ENCODE peak calls at places on chromosomes 16 and 17, in five cellular contexts. One of them, this sample, is unnamed. For H3K27me3 and H3K4me1, the result is how much of the 10 kb centered on the place peaks cover.

GRCh38 chr17:39399792-39400191 is 1.6 kb downstream of the FBXL20 start:
- DNase-seq in uterus: no peak
- DNase-seq in endothelial cell of umbilical vein: no peak
- DNase-seq in IMR-90: no peak
- DNase-seq in heart left ventricle: no peak
- DNase-seq in this sample: no peak

GRCh38 chr16:58031016-58031800 is 5.7 kb downstream of the MMP15 start:
- DNase-seq in uterus: no peak
- DNase-seq in endothelial cell of umbilical vein: no peak
- DNase-seq in IMR-90: no peak
- DNase-seq in heart left ventricle: no peak
- DNase-seq in this sample: no peak

GRCh38 chr17:44556854-44557606 is at the start of gene FZD2:
- DNase-seq in uterus: peak
- DNase-seq in endothelial cell of umbilical vein: peak
- DNase-seq in IMR-90: peak
- DNase-seq in heart left ventricle: peak
- DNase-seq in this sample: peak

GRCh38 chr16:10971560-10971961 is 27.2 kb downstream of the CLEC16A start:
- DNase-seq in uterus: peak
- DNase-seq in endothelial cell of umbilical vein: peak
- DNase-seq in IMR-90: peak
- DNase-seq in heart left ventricle: peak
- DNase-seq in this sample: no peak

GRCh38 chr17:8791910-8792270 is 7.3 kb downstream of the MFSD6L start:
- DNase-seq in uterus: no peak
- DNase-seq in endothelial cell of umbilical vein: peak
- DNase-seq in IMR-90: peak
- DNase-seq in heart left ventricle: no peak
- DNase-seq in this sample: no peak

GRCh38 chr16:21628772-21629171 is 23.6 kb downstream of the IGSF6 start:
- DNase-seq in uterus: no peak
- DNase-seq in endothelial cell of umbilical vein: no peak
- DNase-seq in IMR-90: peak
- DNase-seq in heart left ventricle: no peak
- DNase-seq in this sample: no peak

GRCh38 chr16:12178251-12178990 is 201.9 kb downstream of the SNX29 start:
- DNase-seq in uterus: peak
- DNase-seq in endothelial cell of umbilical vein: no peak
- DNase-seq in IMR-90: peak
- DNase-seq in heart left ventricle: peak
- DNase-seq in this sample: no peak

GRCh38 chr17:20916383-20916782 is 126.4 kb downstream of the USP22 start:
- DNase-seq in uterus: no peak
- DNase-seq in endothelial cell of umbilical vein: no peak
- DNase-seq in IMR-90: no peak
- DNase-seq in heart left ventricle: no peak
- DNase-seq in this sample: no peak

GRCh38 chr17:10197721-10198508 is 491 bp downstream of the GAS7 start:
- DNase-seq in uterus: no peak
- DNase-seq in endothelial cell of umbilical vein: no peak
- DNase-seq in IMR-90: no peak
- DNase-seq in heart left ventricle: no peak
- DNase-seq in this sample: peak

GRCh38 chr16:2027024-2028010 is 615 bp downstream of the NHERF2 start:
- DNase-seq in uterus: no peak
- DNase-seq in endothelial cell of umbilical vein: peak
- DNase-seq in IMR-90: peak
- DNase-seq in heart left ventricle: peak
- DNase-seq in this sample: peak

GRCh38 chr17:2040219-2040827 is 1.5 kb upstream of the OVCA2 start:
- DNase-seq in uterus: no peak
- DNase-seq in endothelial cell of umbilical vein: no peak
- DNase-seq in IMR-90: no peak
- DNase-seq in heart left ventricle: no peak
- DNase-seq in this sample: no peak

GRCh38 chr17:70569131-70569530 is 399.8 kb downstream of the KCNJ2 start:
- DNase-seq in uterus: no peak
- DNase-seq in endothelial cell of umbilical vein: no peak
- DNase-seq in IMR-90: no peak
- DNase-seq in heart left ventricle: no peak
- DNase-seq in this sample: no peak

GRCh38 chr16:87948119-87948545 is 3.1 kb upstream of the BANP start:
- DNase-seq in uterus: no peak
- DNase-seq in endothelial cell of umbilical vein: no peak
- DNase-seq in IMR-90: no peak
- DNase-seq in heart left ventricle: no peak
- DNase-seq in this sample: no peak

GRCh38 chr17:52025231-52025630 is 133.3 kb downstream of the CA10 start:
- DNase-seq in uterus: no peak
- DNase-seq in endothelial cell of umbilical vein: no peak
- DNase-seq in IMR-90: no peak
- DNase-seq in heart left ventricle: no peak
- DNase-seq in this sample: no peak

GRCh38 chr17:80291260-80291659 is 30.6 kb downstream of the RNF213 start:
- DNase-seq in uterus: no peak
- DNase-seq in endothelial cell of umbilical vein: no peak
- DNase-seq in IMR-90: no peak
- DNase-seq in heart left ventricle: no peak
- DNase-seq in this sample: no peak

GRCh38 chr17:30263552-30264333 is 28.0 kb downstream of the BLMH start:
- DNase-seq in uterus: no peak
- DNase-seq in endothelial cell of umbilical vein: peak
- DNase-seq in IMR-90: peak
- DNase-seq in heart left ventricle: no peak
- DNase-seq in this sample: no peak

GRCh38 chr16:75760018-75760519 is 33.8 kb upstream of the CPHXL start:
- DNase-seq in uterus: no peak
- DNase-seq in endothelial cell of umbilical vein: no peak
- DNase-seq in IMR-90: no peak
- DNase-seq in heart left ventricle: no peak
- DNase-seq in this sample: no peak

GRCh38 chr17:58344791-58345157 is 7.2 kb downstream of the SUPT4H1 start:
- DNase-seq in uterus: no peak
- DNase-seq in endothelial cell of umbilical vein: no peak
- DNase-seq in IMR-90: no peak
- DNase-seq in heart left ventricle: no peak
- DNase-seq in this sample: peak
- H3K27me3 ChIP-seq in uterus: under half
- H3K27me3 ChIP-seq in endothelial cell of umbilical vein: under half
- H3K27me3 ChIP-seq in IMR-90: under half
- H3K27me3 ChIP-seq in heart left ventricle: under half
- H3K27me3 ChIP-seq in this sample: under half

GRCh38 chr17:76138896-76139248 is 2.2 kb downstream of the FOXJ1 start:
- DNase-seq in uterus: no peak
- DNase-seq in endothelial cell of umbilical vein: no peak
- DNase-seq in IMR-90: no peak
- DNase-seq in heart left ventricle: peak
- DNase-seq in this sample: no peak
- H3K4me1 ChIP-seq in uterus: under half
- H3K4me1 ChIP-seq in endothelial cell of umbilical vein: under half
- H3K4me1 ChIP-seq in IMR-90: under half
- H3K4me1 ChIP-seq in heart left ventricle: under half
- H3K4me1 ChIP-seq in this sample: under half

GRCh38 chr16:67833418-67834241 is 8.5 kb upstream of the THAP11 start:
- DNase-seq in uterus: peak
- DNase-seq in endothelial cell of umbilical vein: peak
- DNase-seq in IMR-90: peak
- DNase-seq in heart left ventricle: peak
- DNase-seq in this sample: peak
- TF ChIP-seq POLR2A in uterus: peak
- TF ChIP-seq POLR2A in endothelial cell of umbilical vein: peak
- TF ChIP-seq POLR2A in IMR-90: peak
- TF ChIP-seq POLR2A in heart left ventricle: peak
- TF ChIP-seq POLR2A in this sample: no peak

GRCh38 chr17:74935585-74936469 is at the start of gene OTOP3:
- DNase-seq in uterus: no peak
- DNase-seq in endothelial cell of umbilical vein: no peak
- DNase-seq in IMR-90: no peak
- DNase-seq in heart left ventricle: no peak
- DNase-seq in this sample: no peak
- H3K27me3 ChIP-seq in uterus: under half
- H3K27me3 ChIP-seq in endothelial cell of umbilical vein: under half
- H3K27me3 ChIP-seq in IMR-90: half or more
- H3K27me3 ChIP-seq in heart left ventricle: under half
- H3K27me3 ChIP-seq in this sample: under half

GRCh38 chr16:49537924-49538455 is 164.4 kb downstream of the C16orf78 start:
- DNase-seq in uterus: no peak
- DNase-seq in endothelial cell of umbilical vein: no peak
- DNase-seq in IMR-90: no peak
- DNase-seq in heart left ventricle: no peak
- DNase-seq in this sample: no peak
- H3K4me1 ChIP-seq in uterus: under half
- H3K4me1 ChIP-seq in endothelial cell of umbilical vein: under half
- H3K4me1 ChIP-seq in IMR-90: under half
- H3K4me1 ChIP-seq in heart left ventricle: under half
- H3K4me1 ChIP-seq in this sample: under half

GRCh38 chr16:50266337-50267091 is at the start of gene ADCY7:
- DNase-seq in uterus: no peak
- DNase-seq in endothelial cell of umbilical vein: peak
- DNase-seq in IMR-90: peak
- DNase-seq in heart left ventricle: peak
- DNase-seq in this sample: peak
- TF ChIP-seq POLR2A in uterus: no peak
- TF ChIP-seq POLR2A in endothelial cell of umbilical vein: no peak
- TF ChIP-seq POLR2A in IMR-90: no peak
- TF ChIP-seq POLR2A in heart left ventricle: no peak
- TF ChIP-seq POLR2A in this sample: no peak

GRCh38 chr17:76840443-76840767 is 27.8 kb upstream of the MGAT5B start:
- DNase-seq in uterus: no peak
- DNase-seq in endothelial cell of umbilical vein: no peak
- DNase-seq in IMR-90: no peak
- DNase-seq in heart left ventricle: no peak
- DNase-seq in this sample: no peak
- H3K27me3 ChIP-seq in uterus: under half
- H3K27me3 ChIP-seq in endothelial cell of umbilical vein: under half
- H3K27me3 ChIP-seq in IMR-90: under half
- H3K27me3 ChIP-seq in heart left ventricle: under half
- H3K27me3 ChIP-seq in this sample: under half